ENCODE peak calls at places on chromosome 5, in eight cellular contexts. One of them, this sample, is unnamed.

GRCh38 chr5:135833521-135833920 is 942 bp upstream of the SLC25A48 start:
- DNase-seq in GM03348: no peak
- DNase-seq in COR-L47: no peak
- DNase-seq in DMS53: no peak
- DNase-seq in ACHN: no peak
- DNase-seq in Right ventricle myocardium inferior: no peak
- DNase-seq in right atrium auricular region: no peak
- DNase-seq in stimulated activated CD8-positive, alpha-beta memory T cell treated with anti-CD3 and anti-CD28 coated beads, Interleukin-15, amount 100 ng/mL, for 48 hours: no peak
- DNase-seq in this sample: no peak

GRCh38 chr5:177405805-177406204 is 3.6 kb downstream of the F12 start:
- DNase-seq in ACHN: no peak
- DNase-seq in GM03348: no peak
- DNase-seq in stimulated activated CD8-positive, alpha-beta memory T cell treated with anti-CD3 and anti-CD28 coated beads, Interleukin-15, amount 100 ng/mL, for 48 hours: no peak
- DNase-seq in DMS53: no peak
- DNase-seq in right atrium auricular region: peak
- DNase-seq in COR-L47: no peak
- DNase-seq in Right ventricle myocardium inferior: peak
- DNase-seq in this sample: no peak

GRCh38 chr5:32951878-32952277 is 240.8 kb downstream of the NPR3 start:
- DNase-seq in DMS53: no peak
- DNase-seq in GM03348: no peak
- DNase-seq in ACHN: no peak
- DNase-seq in right atrium auricular region: no peak
- DNase-seq in COR-L47: no peak
- DNase-seq in Right ventricle myocardium inferior: no peak
- DNase-seq in stimulated activated CD8-positive, alpha-beta memory T cell treated with anti-CD3 and anti-CD28 coated beads, Interleukin-15, amount 100 ng/mL, for 48 hours: no peak
- DNase-seq in this sample: no peak

GRCh38 chr5:64665243-64665642 is 25.1 kb upstream of the SHISAL2B start:
- DNase-seq in DMS53: peak
- DNase-seq in right atrium auricular region: no peak
- DNase-seq in COR-L47: peak
- DNase-seq in ACHN: no peak
- DNase-seq in Right ventricle myocardium inferior: no peak
- DNase-seq in GM03348: no peak
- DNase-seq in stimulated activated CD8-positive, alpha-beta memory T cell treated with anti-CD3 and anti-CD28 coated beads, Interleukin-15, amount 100 ng/mL, for 48 hours: no peak
- DNase-seq in this sample: no peak

GRCh38 chr5:96781031-96781733 is 26.6 kb downstream of the ERAP1 start:
- DNase-seq in GM03348: peak
- DNase-seq in ACHN: peak
- DNase-seq in stimulated activated CD8-positive, alpha-beta memory T cell treated with anti-CD3 and anti-CD28 coated beads, Interleukin-15, amount 100 ng/mL, for 48 hours: no peak
- DNase-seq in right atrium auricular region: no peak
- DNase-seq in Right ventricle myocardium inferior: no peak
- DNase-seq in DMS53: no peak
- DNase-seq in COR-L47: peak
- DNase-seq in this sample: no peak

GRCh38 chr5:91150189-91150588 is 232.9 kb downstream of the ARRDC3 start:
- DNase-seq in DMS53: no peak
- DNase-seq in GM03348: no peak
- DNase-seq in stimulated activated CD8-positive, alpha-beta memory T cell treated with anti-CD3 and anti-CD28 coated beads, Interleukin-15, amount 100 ng/mL, for 48 hours: no peak
- DNase-seq in ACHN: no peak
- DNase-seq in Right ventricle myocardium inferior: no peak
- DNase-seq in right atrium auricular region: no peak
- DNase-seq in COR-L47: no peak
- DNase-seq in this sample: no peak

GRCh38 chr5:1727571-1727970 is 72.1 kb downstream of the MRPL36 start:
- DNase-seq in GM03348: no peak
- DNase-seq in right atrium auricular region: peak
- DNase-seq in DMS53: no peak
- DNase-seq in stimulated activated CD8-positive, alpha-beta memory T cell treated with anti-CD3 and anti-CD28 coated beads, Interleukin-15, amount 100 ng/mL, for 48 hours: no peak
- DNase-seq in ACHN: no peak
- DNase-seq in COR-L47: no peak
- DNase-seq in Right ventricle myocardium inferior: no peak
- DNase-seq in this sample: peak

GRCh38 chr5:87899109-87900100 is 369.2 kb downstream of the TMEM161B start:
- DNase-seq in DMS53: peak
- DNase-seq in GM03348: no peak
- DNase-seq in right atrium auricular region: no peak
- DNase-seq in COR-L47: no peak
- DNase-seq in Right ventricle myocardium inferior: no peak
- DNase-seq in stimulated activated CD8-positive, alpha-beta memory T cell treated with anti-CD3 and anti-CD28 coated beads, Interleukin-15, amount 100 ng/mL, for 48 hours: no peak
- DNase-seq in ACHN: no peak
- DNase-seq in this sample: no peak

GRCh38 chr5:14870347-14871083 is 1.1 kb downstream of the ANKH start:
- DNase-seq in right atrium auricular region: no peak
- DNase-seq in stimulated activated CD8-positive, alpha-beta memory T cell treated with anti-CD3 and anti-CD28 coated beads, Interleukin-15, amount 100 ng/mL, for 48 hours: no peak
- DNase-seq in COR-L47: peak
- DNase-seq in DMS53: peak
- DNase-seq in Right ventricle myocardium inferior: no peak
- DNase-seq in GM03348: no peak
- DNase-seq in ACHN: no peak
- DNase-seq in this sample: no peak

GRCh38 chr5:95446560-95447221 is 55.5 kb downstream of the FAM81B start:
- DNase-seq in Right ventricle myocardium inferior: no peak
- DNase-seq in GM03348: no peak
- DNase-seq in right atrium auricular region: no peak
- DNase-seq in DMS53: no peak
- DNase-seq in stimulated activated CD8-positive, alpha-beta memory T cell treated with anti-CD3 and anti-CD28 coated beads, Interleukin-15, amount 100 ng/mL, for 48 hours: no peak
- DNase-seq in ACHN: peak
- DNase-seq in COR-L47: no peak
- DNase-seq in this sample: no peak

GRCh38 chr5:40780199-40780598 is 18.0 kb downstream of the PRKAA1 start:
- DNase-seq in stimulated activated CD8-positive, alpha-beta memory T cell treated with anti-CD3 and anti-CD28 coated beads, Interleukin-15, amount 100 ng/mL, for 48 hours: no peak
- DNase-seq in DMS53: no peak
- DNase-seq in right atrium auricular region: no peak
- DNase-seq in Right ventricle myocardium inferior: no peak
- DNase-seq in GM03348: no peak
- DNase-seq in COR-L47: no peak
- DNase-seq in ACHN: no peak
- DNase-seq in this sample: no peak

GRCh38 chr5:107389769-107390168 is 281.0 kb downstream of the EFNA5 start:
- DNase-seq in DMS53: peak
- DNase-seq in right atrium auricular region: no peak
- DNase-seq in ACHN: no peak
- DNase-seq in stimulated activated CD8-positive, alpha-beta memory T cell treated with anti-CD3 and anti-CD28 coated beads, Interleukin-15, amount 100 ng/mL, for 48 hours: no peak
- DNase-seq in Right ventricle myocardium inferior: no peak
- DNase-seq in COR-L47: no peak
- DNase-seq in GM03348: no peak
- DNase-seq in this sample: no peak

GRCh38 chr5:60522299-60522915 is 177.6 kb downstream of the DEPDC1B start:
- DNase-seq in ACHN: no peak
- DNase-seq in DMS53: no peak
- DNase-seq in GM03348: no peak
- DNase-seq in COR-L47: no peak
- DNase-seq in right atrium auricular region: no peak
- DNase-seq in Right ventricle myocardium inferior: no peak
- DNase-seq in stimulated activated CD8-positive, alpha-beta memory T cell treated with anti-CD3 and anti-CD28 coated beads, Interleukin-15, amount 100 ng/mL, for 48 hours: no peak
- DNase-seq in this sample: no peak

GRCh38 chr5:172943906-172944305 is 15.3 kb upstream of the RPL26L1 start:
- DNase-seq in COR-L47: no peak
- DNase-seq in Right ventricle myocardium inferior: no peak
- DNase-seq in GM03348: no peak
- DNase-seq in right atrium auricular region: no peak
- DNase-seq in DMS53: no peak
- DNase-seq in ACHN: no peak
- DNase-seq in stimulated activated CD8-positive, alpha-beta memory T cell treated with anti-CD3 and anti-CD28 coated beads, Interleukin-15, amount 100 ng/mL, for 48 hours: no peak
- DNase-seq in this sample: no peak

GRCh38 chr5:137146402-137146889 is 352.7 kb downstream of the SPOCK1 start:
- DNase-seq in stimulated activated CD8-positive, alpha-beta memory T cell treated with anti-CD3 and anti-CD28 coated beads, Interleukin-15, amount 100 ng/mL, for 48 hours: no peak
- DNase-seq in DMS53: peak
- DNase-seq in COR-L47: no peak
- DNase-seq in right atrium auricular region: peak
- DNase-seq in GM03348: peak
- DNase-seq in Right ventricle myocardium inferior: no peak
- DNase-seq in ACHN: peak
- DNase-seq in this sample: no peak

GRCh38 chr5:178385472-178385853 is 152.9 kb upstream of the PHYKPL start:
- DNase-seq in right atrium auricular region: no peak
- DNase-seq in stimulated activated CD8-positive, alpha-beta memory T cell treated with anti-CD3 and anti-CD28 coated beads, Interleukin-15, amount 100 ng/mL, for 48 hours: no peak
- DNase-seq in ACHN: no peak
- DNase-seq in GM03348: no peak
- DNase-seq in Right ventricle myocardium inferior: no peak
- DNase-seq in COR-L47: no peak
- DNase-seq in DMS53: no peak
- DNase-seq in this sample: no peak

GRCh38 chr5:139985733-139986132 is 57.4 kb downstream of the NRG2 start:
- DNase-seq in DMS53: peak
- DNase-seq in ACHN: peak
- DNase-seq in right atrium auricular region: no peak
- DNase-seq in stimulated activated CD8-positive, alpha-beta memory T cell treated with anti-CD3 and anti-CD28 coated beads, Interleukin-15, amount 100 ng/mL, for 48 hours: no peak
- DNase-seq in Right ventricle myocardium inferior: no peak
- DNase-seq in COR-L47: no peak
- DNase-seq in GM03348: peak
- DNase-seq in this sample: peak

This sample was measured in coronary artery.